ENCODE peak calls at places on chromosomes 5 and 9, in four cellular contexts. One of them, this sample, is unnamed.

GRCh38 chr5:160233215-160233614 is 3.9 kb downstream of the FABP6 start:
- DNase-seq in heart right ventricle: no peak
- DNase-seq in PC-3: no peak
- DNase-seq in fibroblast of villous mesenchyme: no peak
- DNase-seq in this sample: no peak

GRCh38 chr5:178519155-178519554 is 71.0 kb downstream of the COL23A1 start:
- DNase-seq in fibroblast of villous mesenchyme: no peak
- DNase-seq in heart right ventricle: no peak
- DNase-seq in PC-3: no peak
- DNase-seq in this sample: peak; percentile 27

GRCh38 chr9:137029058-137029922 is 1.3 kb upstream of the ABCA2 start:
- DNase-seq in fibroblast of villous mesenchyme: peak; percentile 61
- DNase-seq in heart right ventricle: peak; percentile 78
- DNase-seq in PC-3: peak; percentile 66
- DNase-seq in this sample: peak; percentile 87

GRCh38 chr5:119365847-119366536 is 10.2 kb downstream of the TNFAIP8 start:
- DNase-seq in PC-3: no peak
- DNase-seq in fibroblast of villous mesenchyme: no peak
- DNase-seq in heart right ventricle: no peak
- DNase-seq in this sample: no peak

GRCh38 chr9:114737118-114737517 is 55.1 kb upstream of the TEX48 start:
- DNase-seq in heart right ventricle: no peak
- DNase-seq in PC-3: peak; percentile 33
- DNase-seq in fibroblast of villous mesenchyme: no peak
- DNase-seq in this sample: no peak

GRCh38 chr9:112119225-112120045 is 55.7 kb downstream of the SUSD1 start:
- DNase-seq in fibroblast of villous mesenchyme: peak; percentile 52
- DNase-seq in PC-3: no peak
- DNase-seq in heart right ventricle: no peak
- DNase-seq in this sample: peak; percentile 60

GRCh38 chr9:128026255-128027165 is 40.6 kb downstream of the NAIF1 start:
- DNase-seq in PC-3: no peak
- DNase-seq in fibroblast of villous mesenchyme: peak; percentile 25
- DNase-seq in heart right ventricle: no peak
- DNase-seq in this sample: no peak

GRCh38 chr9:86733929-86734328 is 213.4 kb downstream of the GAS1 start:
- DNase-seq in PC-3: no peak
- DNase-seq in heart right ventricle: no peak
- DNase-seq in fibroblast of villous mesenchyme: no peak
- DNase-seq in this sample: no peak

GRCh38 chr9:124774131-124774978 is 2.6 kb upstream of the OLFML2A start:
- DNase-seq in heart right ventricle: peak; percentile 89
- DNase-seq in PC-3: peak; percentile 79
- DNase-seq in fibroblast of villous mesenchyme: peak; percentile 81
- DNase-seq in this sample: peak; percentile 82

GRCh38 chr5:10307206-10308148 is at the start of gene CMBL:
- DNase-seq in heart right ventricle: peak; percentile 43
- DNase-seq in PC-3: peak; percentile 92
- DNase-seq in fibroblast of villous mesenchyme: peak; percentile 50
- DNase-seq in this sample: peak; percentile 75

GRCh38 chr9:34558911-34559615 is 30.5 kb downstream of the CNTFR start:
- DNase-seq in PC-3: no peak
- DNase-seq in fibroblast of villous mesenchyme: no peak
- DNase-seq in heart right ventricle: no peak
- DNase-seq in this sample: no peak

GRCh38 chr9:34891386-34891785 is 66.7 kb upstream of the PHF24 start:
- DNase-seq in PC-3: peak; percentile 12
- DNase-seq in heart right ventricle: no peak
- DNase-seq in fibroblast of villous mesenchyme: no peak
- DNase-seq in this sample: no peak

GRCh38 chr9:91151741-91152095 is 210.0 kb downstream of the AUH start:
- DNase-seq in fibroblast of villous mesenchyme: no peak
- DNase-seq in heart right ventricle: no peak
- DNase-seq in PC-3: no peak
- DNase-seq in this sample: no peak

GRCh38 chr5:12870870-12871539 is 966.8 kb upstream of the CTNND2 start:
- DNase-seq in heart right ventricle: no peak
- DNase-seq in fibroblast of villous mesenchyme: no peak
- DNase-seq in PC-3: no peak
- DNase-seq in this sample: no peak

GRCh38 chr5:139667001-139667729 is 19.0 kb downstream of the CXXC5 start:
- DNase-seq in fibroblast of villous mesenchyme: no peak
- DNase-seq in heart right ventricle: no peak
- DNase-seq in PC-3: no peak
- DNase-seq in this sample: no peak

GRCh38 chr5:148469446-148470062 is 85.8 kb downstream of the FBXO38 start:
- DNase-seq in fibroblast of villous mesenchyme: no peak
- DNase-seq in PC-3: peak; percentile 97
- DNase-seq in heart right ventricle: peak; percentile 60
- DNase-seq in this sample: no peak

GRCh38 chr5:179373101-179373934 is 28.1 kb upstream of the ADAMTS2 start:
- DNase-seq in fibroblast of villous mesenchyme: no peak
- DNase-seq in PC-3: no peak
- DNase-seq in heart right ventricle: no peak
- DNase-seq in this sample: peak; percentile 42

GRCh38 chr9:129497064-129497836 is 123.7 kb downstream of the C9orf50 start:
- DNase-seq in fibroblast of villous mesenchyme: no peak
- DNase-seq in heart right ventricle: peak; percentile 36
- DNase-seq in PC-3: no peak
- DNase-seq in this sample: no peak

GRCh38 chr9:127504887-127505251 is 53.6 kb downstream of the LRSAM1 start:
- DNase-seq in PC-3: no peak
- DNase-seq in fibroblast of villous mesenchyme: no peak
- DNase-seq in heart right ventricle: no peak
- DNase-seq in this sample: no peak

GRCh38 chr5:67246108-67246507 is 49.5 kb upstream of the CD180 start:
- DNase-seq in PC-3: peak; percentile 70
- DNase-seq in fibroblast of villous mesenchyme: peak; percentile 91
- DNase-seq in heart right ventricle: peak; percentile 50
- DNase-seq in this sample: no peak

GRCh38 chr5:60929024-60929423 is 15.8 kb downstream of the ERCC8 start:
- DNase-seq in fibroblast of villous mesenchyme: peak; percentile 11
- DNase-seq in heart right ventricle: no peak
- DNase-seq in PC-3: no peak
- DNase-seq in this sample: no peak
- TF ChIP-seq CTCF in fibroblast of villous mesenchyme: peak; percentile 23
- TF ChIP-seq CTCF in heart right ventricle: no peak
- TF ChIP-seq CTCF in PC-3: no peak
- TF ChIP-seq CTCF in this sample: no peak

GRCh38 chr5:17947029-17947428 is 312.8 kb downstream of the TAF11L14 start:
- DNase-seq in fibroblast of villous mesenchyme: no peak
- DNase-seq in PC-3: no peak
- DNase-seq in heart right ventricle: no peak
- DNase-seq in this sample: no peak
- H3K4me3 ChIP-seq in fibroblast of villous mesenchyme: no peak overlapping the region
- H3K4me3 ChIP-seq in PC-3: no peak overlapping the region
- H3K4me3 ChIP-seq in heart right ventricle: no peak overlapping the region
- H3K4me3 ChIP-seq in this sample: no peak overlapping the region

DNA sequence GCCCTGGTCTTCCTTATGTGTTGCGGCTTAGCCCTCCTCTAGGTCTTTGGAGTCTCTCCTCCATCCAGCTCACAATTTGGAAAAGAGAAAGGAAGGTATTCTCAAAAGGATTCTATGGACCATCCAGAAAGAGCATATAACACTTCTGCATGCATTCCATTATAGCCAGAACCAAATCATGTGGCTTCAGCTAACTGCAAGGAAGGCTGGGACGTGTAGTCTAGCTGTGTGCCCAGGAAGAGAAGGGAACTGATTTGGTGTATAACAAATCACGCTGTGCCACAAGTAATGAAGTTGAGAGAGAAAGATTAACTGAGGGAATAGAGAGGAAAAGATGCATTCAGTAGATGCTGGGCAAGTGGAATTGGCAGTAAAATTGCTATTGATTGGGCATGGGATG is 43.7 kb downstream of the PLPPR1 start:
- DNase-seq in heart right ventricle: no peak
- DNase-seq in PC-3: no peak
- DNase-seq in fibroblast of villous mesenchyme: no peak
- DNase-seq in this sample: no peak
- TF ChIP-seq CTCF in heart right ventricle: no peak
- TF ChIP-seq CTCF in PC-3: no peak
- TF ChIP-seq CTCF in fibroblast of villous mesenchyme: no peak
- TF ChIP-seq CTCF in this sample: no peak

GRCh38 chr5:180525363-180525762 is 31.2 kb downstream of the CNOT6 start:
- DNase-seq in heart right ventricle: no peak
- DNase-seq in fibroblast of villous mesenchyme: no peak
- DNase-seq in PC-3: no peak
- DNase-seq in this sample: no peak

GRCh38 chr5:180521101-180521500 is 26.9 kb downstream of the CNOT6 start:
- DNase-seq in PC-3: peak; percentile 14
- DNase-seq in fibroblast of villous mesenchyme: no peak
- DNase-seq in heart right ventricle: no peak
- DNase-seq in this sample: no peak

GRCh38 chr5:180521591-180521990 is 27.4 kb downstream of the CNOT6 start:
- DNase-seq in PC-3: no peak
- DNase-seq in fibroblast of villous mesenchyme: no peak
- DNase-seq in heart right ventricle: no peak
- DNase-seq in this sample: no peak

GRCh38 chr5:180523629-180524466 is 29.7 kb downstream of the CNOT6 start:
- DNase-seq in fibroblast of villous mesenchyme: peak; percentile 50
- DNase-seq in heart right ventricle: no peak
- DNase-seq in PC-3: no peak
- DNase-seq in this sample: no peak

GRCh38 chr5:180522350-180522749 is 28.2 kb downstream of the CNOT6 start:
- DNase-seq in heart right ventricle: no peak
- DNase-seq in fibroblast of villous mesenchyme: peak; percentile 9
- DNase-seq in PC-3: no peak
- DNase-seq in this sample: no peak
- H3K4me3 ChIP-seq in heart right ventricle: no peak overlapping the region
- H3K4me3 ChIP-seq in fibroblast of villous mesenchyme: no peak overlapping the region
- H3K4me3 ChIP-seq in PC-3: no peak overlapping the region
- H3K4me3 ChIP-seq in this sample: no peak overlapping the region

GRCh38 chr9:94096819-94097577 is 12.7 kb downstream of the PTPDC1 start:
- DNase-seq in fibroblast of villous mesenchyme: no peak
- DNase-seq in PC-3: peak; percentile 55
- DNase-seq in heart right ventricle: no peak
- DNase-seq in this sample: no peak
- TF ChIP-seq CTCF in fibroblast of villous mesenchyme: no peak
- TF ChIP-seq CTCF in PC-3: no peak
- TF ChIP-seq CTCF in heart right ventricle: no peak
- TF ChIP-seq CTCF in this sample: no peak

GRCh38 chr5:177358333-177358939 is 712 bp downstream of the RGS14 start:
- DNase-seq in fibroblast of villous mesenchyme: no peak
- DNase-seq in heart right ventricle: no peak
- DNase-seq in PC-3: no peak
- DNase-seq in this sample: peak; percentile 80
- H3K4me3 ChIP-seq in fibroblast of villous mesenchyme: no peak overlapping the region
- H3K4me3 ChIP-seq in heart right ventricle: peak overlapping the region; percentile 38
- H3K4me3 ChIP-seq in PC-3: peak overlapping the region; percentile 73
- H3K4me3 ChIP-seq in this sample: peak overlapping the region; percentile 56

DNA sequence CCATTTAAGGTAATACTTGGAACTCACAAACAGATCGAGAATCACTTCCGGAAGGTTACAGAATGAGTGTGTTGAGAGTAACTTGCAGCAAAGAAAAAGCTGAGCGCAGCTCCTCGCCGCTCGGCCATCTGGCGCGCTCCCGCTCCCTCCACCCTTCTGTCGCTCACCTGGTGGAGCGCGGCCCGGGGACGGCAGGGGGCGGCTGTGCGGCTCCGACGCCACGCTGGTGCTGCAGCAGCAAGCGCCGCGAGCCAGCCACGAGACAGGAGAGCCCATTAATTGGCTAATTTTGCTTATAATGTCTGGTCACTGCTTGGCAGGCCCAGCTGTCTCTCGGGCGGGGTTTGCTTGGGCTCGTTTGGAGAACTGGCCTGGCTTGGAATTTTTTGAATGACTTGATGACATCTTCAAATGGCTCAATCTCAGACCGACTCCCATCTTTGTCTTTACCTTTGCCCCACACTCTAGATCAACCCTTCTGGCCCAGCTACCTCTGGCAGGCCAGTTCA is 601.8 kb downstream of the CCDC171 start:
- DNase-seq in heart right ventricle: no peak
- DNase-seq in fibroblast of villous mesenchyme: no peak
- DNase-seq in PC-3: peak; percentile 20
- DNase-seq in this sample: no peak
- TF ChIP-seq CTCF in heart right ventricle: peak; percentile 50
- TF ChIP-seq CTCF in fibroblast of villous mesenchyme: no peak
- TF ChIP-seq CTCF in PC-3: peak; percentile 21
- TF ChIP-seq CTCF in this sample: peak; percentile 26

GRCh38 chr9:107141967-107142366 is 141.1 kb upstream of the RAD23B start:
- DNase-seq in PC-3: peak; percentile 11
- DNase-seq in heart right ventricle: no peak
- DNase-seq in fibroblast of villous mesenchyme: peak; percentile 19
- DNase-seq in this sample: no peak

GRCh38 chr9:107142896-107143603 is 140.0 kb upstream of the RAD23B start:
- DNase-seq in heart right ventricle: no peak
- DNase-seq in fibroblast of villous mesenchyme: no peak
- DNase-seq in PC-3: no peak
- DNase-seq in this sample: no peak

GRCh38 chr9:107142430-107142829 is 140.6 kb upstream of the RAD23B start:
- DNase-seq in PC-3: no peak
- DNase-seq in fibroblast of villous mesenchyme: no peak
- DNase-seq in heart right ventricle: peak; percentile 6
- DNase-seq in this sample: no peak

GRCh38 chr9:107147134-107147533 is 135.9 kb upstream of the RAD23B start:
- DNase-seq in heart right ventricle: no peak
- DNase-seq in PC-3: no peak
- DNase-seq in fibroblast of villous mesenchyme: no peak
- DNase-seq in this sample: no peak

DNA sequence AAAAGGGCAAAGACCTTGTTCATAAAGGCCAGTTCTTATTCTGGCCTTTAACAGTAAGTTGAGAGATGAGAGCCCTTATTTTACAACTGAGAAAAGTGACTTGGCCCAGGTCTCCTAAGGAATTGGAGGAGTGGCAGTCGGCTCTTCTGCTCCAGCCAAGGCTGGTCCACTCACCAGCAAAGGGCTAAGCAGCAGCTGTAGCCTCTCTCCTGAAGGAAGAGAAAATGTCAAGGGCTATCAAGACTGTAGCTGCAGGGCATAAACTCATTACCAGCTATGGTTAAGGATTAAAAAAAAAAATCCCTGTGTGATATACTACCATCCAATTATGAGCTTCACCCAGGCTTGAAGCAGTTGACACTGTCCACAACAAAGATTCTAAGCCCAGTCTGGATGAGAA is 138.6 kb upstream of the RAD23B start:
- DNase-seq in heart right ventricle: no peak
- DNase-seq in PC-3: no peak
- DNase-seq in fibroblast of villous mesenchyme: no peak
- DNase-seq in this sample: no peak
- H3K4me3 ChIP-seq in heart right ventricle: no peak overlapping the region
- H3K4me3 ChIP-seq in PC-3: no peak overlapping the region
- H3K4me3 ChIP-seq in fibroblast of villous mesenchyme: no peak overlapping the region
- H3K4me3 ChIP-seq in this sample: no peak overlapping the region

This sample was measured in right lobe of liver.